ENCODE peak calls at places on chromosomes 4 and X, in seven cellular contexts. W is adipocyte; N is BE2C; X is RWPE2; H is heart left ventricle; G is H7; P is CD8-positive, alpha-beta memory T cell. D is an unnamed sample. For H3K36me3 and H3K27me3, the result is how much of the 10 kb centered on the place peaks cover.

GRCh38 chrX:74449322-74449936 is 28.1 kb downstream of the SLC16A2 start:
- DNase-seq in G (no peak), X (peak), P (peak), N (no peak), W (no peak), H (no peak), D (peak)

GRCh38 chrX:107272431-107272921 is 66.1 kb downstream of the DNAAF6 start:
- DNase-seq in W (no peak), G (peak), H (peak), N (no peak), X (no peak), P (no peak), D (peak)

GRCh38 chrX:150062292-150063137 is 124.2 kb upstream of the EOLA2 start:
- DNase-seq in P (no peak), X (no peak), G (no peak), W (peak), H (no peak), N (no peak), D (peak)

GRCh38 chr4:3639613-3640586 is 107.7 kb upstream of the LRPAP1 start:
- DNase-seq in P (no peak), X (no peak), G (no peak), W (no peak), N (no peak), H (peak), D (no peak)

GRCh38 chr4:128565565-128566186 is 243.8 kb upstream of the JADE1 start:
- DNase-seq in H (peak), W (no peak), X (no peak), G (peak), P (no peak), N (peak), D (peak)

GRCh38 chrX:12978205-12979010 is 3.5 kb downstream of the TMSB4X start:
- DNase-seq in G (peak), N (no peak), W (peak), H (peak), P (peak), X (no peak), D (peak)

GRCh38 chr4:180999217-180999616 is 1244.0 kb upstream of the TENM3 start:
- DNase-seq in W (peak), P (no peak), X (no peak), N (peak), G (no peak), H (no peak), D (no peak)

GRCh38 chr4:174910271-174910670 is 7.9 kb upstream of the ADAM29 start:
- DNase-seq in X (no peak), W (no peak), N (no peak), H (no peak), P (no peak), G (no peak), D (no peak)

GRCh38 chr4:140309124-140309870 is 64.1 kb upstream of the SCOC start:
- DNase-seq in W (peak), P (no peak), N (no peak), G (no peak), X (no peak), H (no peak), D (peak)

GRCh38 chr4:10080874-10081606 is 35.6 kb downstream of the WDR1 start:
- DNase-seq in X (no peak), P (no peak), W (no peak), H (peak), G (peak), N (no peak), D (no peak)

GRCh38 chrX:130125090-130125489 is 14.8 kb upstream of the ELF4 start:
- DNase-seq in H (peak), X (no peak), W (no peak), N (peak), P (no peak), G (no peak), D (peak)

GRCh38 chrX:40096395-40097091 is 1.2 kb downstream of the BCOR start:
- DNase-seq in G (peak), H (peak), W (peak), N (peak), P (peak), X (no peak), D (peak)

GRCh38 chr4:7002336-7002735 is 40.8 kb upstream of the TADA2B start:
- DNase-seq in G (peak), X (no peak), H (no peak), W (no peak), N (no peak), P (no peak), D (no peak)
- H3K36me3 ChIP-seq in G (under half), X (half or more), H (half or more), W (half or more), N (half or more), P (half or more), D (under half)

GRCh38 chr4:99405433-99406115 is 29.6 kb downstream of the ADH7 start:
- DNase-seq in X (no peak), W (peak), N (peak), H (no peak), P (peak), G (peak), D (peak)
- H3K4me3 ChIP-seq in X (no peak), W (peak), N (no peak), H (no peak), P (no peak), G (no peak), D (no peak)

DNA sequence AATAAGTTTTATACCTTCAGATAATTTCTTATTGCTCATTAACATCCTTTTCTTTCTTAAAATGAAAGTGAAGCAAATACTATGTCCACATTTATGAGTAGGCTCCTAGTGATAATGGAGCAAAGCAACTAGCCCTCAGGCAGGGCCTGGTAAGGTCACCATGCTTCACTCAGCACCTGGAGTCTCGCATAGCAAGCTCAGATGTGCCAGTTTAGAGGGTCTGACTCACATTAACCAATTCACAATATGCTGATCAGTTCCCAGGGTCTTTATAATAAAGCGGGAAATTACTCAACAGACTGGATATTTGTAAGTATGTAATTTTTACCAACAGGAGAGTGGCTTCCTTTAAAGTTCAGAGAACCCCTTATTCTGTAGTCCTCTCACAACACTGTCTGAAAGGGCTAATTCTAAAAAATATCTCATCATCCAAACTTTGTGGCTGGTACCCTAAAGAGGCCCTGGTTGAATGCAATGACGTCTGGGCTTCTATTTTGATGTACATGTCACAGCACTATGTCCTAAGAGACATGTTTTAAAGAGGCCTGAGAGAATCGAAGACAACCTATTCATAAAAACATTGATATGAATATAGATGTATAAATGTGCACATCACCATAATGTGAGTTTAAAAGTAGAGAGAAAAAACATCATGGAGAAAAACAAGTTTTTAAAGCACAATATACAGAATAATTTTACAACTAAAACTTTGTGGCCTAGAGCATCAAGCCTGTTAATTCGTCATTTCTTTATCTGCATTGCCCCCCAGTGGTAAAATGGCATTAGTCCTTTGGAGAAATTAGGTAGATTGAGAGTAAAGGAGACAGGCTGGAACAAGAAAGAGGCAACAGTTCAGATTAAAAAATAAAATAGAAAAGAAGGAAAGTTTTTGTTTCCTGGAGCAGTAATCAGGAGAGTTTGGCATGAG is 44.3 kb downstream of the IL21 start:
- DNase-seq in W (peak), N (peak), H (no peak), X (no peak), G (peak), P (peak), D (no peak)
- H3K27me3 ChIP-seq in W (under half), N (under half), H (under half), X (under half), G (under half), P (under half), D (under half)

GRCh38 chr4:77040265-77040664 is 35.5 kb downstream of the CCNI start:
- DNase-seq in G (no peak), W (peak), H (no peak), X (no peak), P (no peak), N (no peak), D (no peak)
- H3K36me3 ChIP-seq in G (under half), W (half or more), H (half or more), X (under half), P (under half), N (under half), D (under half)

GRCh38 chr4:118279328-118279727 is 73.5 kb downstream of the PRSS12 start:
- DNase-seq in H (no peak), N (no peak), W (peak), G (no peak), X (no peak), P (no peak), D (no peak)

GRCh38 chr4:118278473-118279274 is 74.1 kb downstream of the PRSS12 start:
- DNase-seq in P (peak), H (peak), X (peak), W (peak), G (peak), N (peak), D (peak)

GRCh38 chr4:118279920-118280432 is 72.8 kb downstream of the PRSS12 start:
- DNase-seq in H (no peak), X (no peak), N (no peak), W (peak), P (no peak), G (no peak), D (no peak)

GRCh38 chr4:118276551-118276950 is 76.3 kb downstream of the PRSS12 start:
- DNase-seq in G (no peak), H (no peak), N (no peak), W (no peak), X (no peak), P (no peak), D (no peak)

DNA sequence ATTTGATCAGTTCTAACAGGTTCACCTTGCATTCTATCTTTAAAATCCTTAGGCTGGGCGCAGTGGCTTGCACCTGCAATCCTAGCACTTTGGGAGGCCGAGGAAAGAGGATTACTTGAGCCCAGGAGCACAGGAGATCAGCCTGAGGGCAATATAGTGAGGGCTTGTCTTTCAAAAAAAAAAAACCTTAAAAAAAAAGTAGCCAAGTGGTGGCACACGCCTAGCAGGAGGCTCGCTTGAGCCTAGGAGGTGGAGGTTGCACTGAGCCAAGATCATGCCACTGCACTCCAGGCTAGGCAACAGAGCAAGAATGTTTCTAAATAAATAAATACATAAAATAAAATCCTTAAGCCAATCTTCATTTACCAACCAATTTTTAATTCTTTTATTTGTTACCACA is 75.6 kb downstream of the PRSS12 start:
- DNase-seq in N (no peak), H (no peak), W (no peak), P (no peak), X (no peak), G (no peak), D (no peak)
- H3K4me3 ChIP-seq in N (no peak), H (no peak), W (no peak), P (no peak), X (no peak), G (no peak), D (peak)

GRCh38 chrX:70386240-70386639 is 36.9 kb upstream of the GDPD2 start:
- DNase-seq in W (no peak), P (no peak), N (no peak), H (no peak), X (no peak), G (no peak), D (no peak)
- H3K27me3 ChIP-seq in W (under half), P (under half), N (under half), H (under half), X (under half), G (under half), D (under half)

D was measured in MG63.